ENCODE peak calls at places on chromosomes 7 and 10, in nine cellular contexts. One of them, this sample, is unnamed.

GRCh38 chr7:43110790-43111362 is 1.6 kb upstream of the HECW1 start:
- DNase-seq in HCT116: no peak
- DNase-seq in IMR-90: no peak
- DNase-seq in SJSA1: no peak
- DNase-seq in PC-3: no peak
- DNase-seq in astrocyte: no peak
- DNase-seq in RWPE2: no peak
- DNase-seq in H9: no peak
- DNase-seq in heart right ventricle: no peak
- DNase-seq in this sample: no peak

GRCh38 chr10:35448687-35449662 is 112.7 kb downstream of the CCNY start:
- DNase-seq in HCT116: no peak
- DNase-seq in IMR-90: no peak
- DNase-seq in SJSA1: no peak
- DNase-seq in PC-3: no peak
- DNase-seq in astrocyte: no peak
- DNase-seq in RWPE2: no peak
- DNase-seq in H9: no peak
- DNase-seq in heart right ventricle: peak; percentile 49
- DNase-seq in this sample: no peak

GRCh38 chr7:82226191-82226590 is 217.4 kb downstream of the CACNA2D1 start:
- DNase-seq in HCT116: no peak
- DNase-seq in IMR-90: no peak
- DNase-seq in SJSA1: no peak
- DNase-seq in PC-3: no peak
- DNase-seq in astrocyte: no peak
- DNase-seq in RWPE2: no peak
- DNase-seq in H9: no peak
- DNase-seq in heart right ventricle: no peak
- DNase-seq in this sample: no peak

GRCh38 chr10:43308986-43309385 is 42.1 kb upstream of the RASGEF1A start:
- DNase-seq in HCT116: no peak
- DNase-seq in IMR-90: no peak
- DNase-seq in SJSA1: no peak
- DNase-seq in PC-3: no peak
- DNase-seq in astrocyte: no peak
- DNase-seq in RWPE2: no peak
- DNase-seq in H9: no peak
- DNase-seq in heart right ventricle: no peak
- DNase-seq in this sample: no peak

GRCh38 chr10:20634841-20635240 is 262.3 kb downstream of the NEBL start:
- DNase-seq in HCT116: no peak
- DNase-seq in IMR-90: no peak
- DNase-seq in SJSA1: no peak
- DNase-seq in PC-3: no peak
- DNase-seq in astrocyte: no peak
- DNase-seq in RWPE2: no peak
- DNase-seq in H9: no peak
- DNase-seq in heart right ventricle: no peak
- DNase-seq in this sample: no peak

GRCh38 chr10:103839867-103840746 is 15.3 kb downstream of the SH3PXD2A start:
- DNase-seq in HCT116: no peak
- DNase-seq in IMR-90: no peak
- DNase-seq in SJSA1: no peak
- DNase-seq in PC-3: no peak
- DNase-seq in astrocyte: no peak
- DNase-seq in RWPE2: no peak
- DNase-seq in H9: peak; percentile 66
- DNase-seq in heart right ventricle: peak; percentile 69
- DNase-seq in this sample: no peak

GRCh38 chr7:69228212-69228811 is 370.0 kb upstream of the AUTS2 start:
- DNase-seq in HCT116: no peak
- DNase-seq in IMR-90: no peak
- DNase-seq in SJSA1: no peak
- DNase-seq in PC-3: no peak
- DNase-seq in astrocyte: no peak
- DNase-seq in RWPE2: no peak
- DNase-seq in H9: no peak
- DNase-seq in heart right ventricle: no peak
- DNase-seq in this sample: no peak

GRCh38 chr7:154795014-154795413 is 207.9 kb downstream of the PAXIP1 start:
- DNase-seq in HCT116: no peak
- DNase-seq in IMR-90: no peak
- DNase-seq in SJSA1: no peak
- DNase-seq in PC-3: no peak
- DNase-seq in astrocyte: no peak
- DNase-seq in RWPE2: no peak
- DNase-seq in H9: peak; percentile 66
- DNase-seq in heart right ventricle: no peak
- DNase-seq in this sample: no peak

GRCh38 chr10:6350609-6351008 is 147.9 kb downstream of the PFKFB3 start:
- DNase-seq in HCT116: no peak
- DNase-seq in IMR-90: no peak
- DNase-seq in SJSA1: no peak
- DNase-seq in PC-3: no peak
- DNase-seq in astrocyte: no peak
- DNase-seq in RWPE2: no peak
- DNase-seq in H9: no peak
- DNase-seq in heart right ventricle: no peak
- DNase-seq in this sample: no peak

GRCh38 chr10:6347391-6347951 is 144.7 kb downstream of the PFKFB3 start:
- DNase-seq in HCT116: no peak
- DNase-seq in IMR-90: peak; percentile 7
- DNase-seq in SJSA1: peak; percentile 46
- DNase-seq in PC-3: no peak
- DNase-seq in astrocyte: peak; percentile 31
- DNase-seq in RWPE2: no peak
- DNase-seq in H9: no peak
- DNase-seq in heart right ventricle: no peak
- DNase-seq in this sample: no peak

GRCh38 chr10:6346621-6347020 is 143.9 kb downstream of the PFKFB3 start:
- DNase-seq in HCT116: no peak
- DNase-seq in IMR-90: no peak
- DNase-seq in SJSA1: no peak
- DNase-seq in PC-3: no peak
- DNase-seq in astrocyte: no peak
- DNase-seq in RWPE2: no peak
- DNase-seq in H9: no peak
- DNase-seq in heart right ventricle: no peak
- DNase-seq in this sample: no peak

GRCh38 chr10:6349846-6350245 is 147.1 kb downstream of the PFKFB3 start:
- DNase-seq in HCT116: no peak
- DNase-seq in IMR-90: no peak
- DNase-seq in SJSA1: no peak
- DNase-seq in PC-3: no peak
- DNase-seq in astrocyte: no peak
- DNase-seq in RWPE2: no peak
- DNase-seq in H9: no peak
- DNase-seq in heart right ventricle: no peak
- DNase-seq in this sample: no peak

DNA sequence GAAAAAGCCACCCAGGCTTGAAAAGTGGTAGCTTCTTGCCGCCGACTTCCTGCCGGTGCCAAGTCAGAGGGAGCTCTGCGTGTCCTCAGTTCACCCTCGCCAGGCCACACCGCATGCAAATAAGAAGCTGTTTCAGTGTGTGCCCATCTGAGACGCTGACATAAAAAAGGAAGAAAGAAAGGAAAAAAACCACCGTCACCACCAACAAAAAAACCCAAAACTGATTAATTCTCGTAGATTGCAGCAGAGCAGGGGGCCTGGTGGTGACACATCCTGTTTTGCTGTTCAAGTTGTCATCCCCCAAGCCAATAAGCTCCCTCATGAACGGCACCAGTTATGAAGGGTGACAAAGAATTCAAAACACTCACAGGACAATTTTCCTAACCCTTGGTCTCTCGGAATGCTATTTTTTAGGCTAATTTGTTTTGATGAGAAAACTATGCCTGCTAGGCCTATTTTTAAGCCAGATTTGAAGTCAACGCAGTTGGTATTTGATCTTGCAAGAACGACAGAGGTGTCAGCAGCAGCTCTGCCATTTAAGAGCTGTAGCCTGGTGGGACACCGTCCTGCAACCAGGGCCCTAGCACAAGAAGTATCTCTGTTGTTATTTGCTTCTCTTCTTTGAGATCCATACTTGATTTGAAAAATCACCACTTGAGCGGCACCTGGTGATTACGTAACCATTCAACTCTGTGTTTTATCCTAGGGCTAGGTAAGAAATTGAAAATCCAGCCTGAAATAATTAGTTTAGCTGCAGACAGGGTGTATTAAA is 145.5 kb downstream of the PFKFB3 start:
- DNase-seq in HCT116: no peak
- DNase-seq in IMR-90: no peak
- DNase-seq in SJSA1: peak; percentile 56
- DNase-seq in PC-3: no peak
- DNase-seq in astrocyte: peak; percentile 59
- DNase-seq in RWPE2: no peak
- DNase-seq in H9: no peak
- DNase-seq in heart right ventricle: peak; percentile 23
- DNase-seq in this sample: no peak
- H3K27ac ChIP-seq in HCT116: no peak overlapping the region
- H3K27ac ChIP-seq in IMR-90: no peak overlapping the region
- H3K27ac ChIP-seq in SJSA1: peak overlapping the region; percentile 43
- H3K27ac ChIP-seq in PC-3: no peak overlapping the region
- H3K27ac ChIP-seq in astrocyte: peak overlapping the region; percentile 40
- H3K27ac ChIP-seq in RWPE2: no peak overlapping the region
- H3K27ac ChIP-seq in H9: no peak overlapping the region
- H3K27ac ChIP-seq in heart right ventricle: peak overlapping the region; percentile 2
- H3K27ac ChIP-seq in this sample: no peak overlapping the region

GRCh38 chr10:60448246-60448645 is 58.6 kb upstream of the ANK3 start:
- DNase-seq in HCT116: no peak
- DNase-seq in IMR-90: no peak
- DNase-seq in SJSA1: no peak
- DNase-seq in PC-3: peak; percentile 54
- DNase-seq in astrocyte: no peak
- DNase-seq in RWPE2: no peak
- DNase-seq in H9: no peak
- DNase-seq in heart right ventricle: no peak
- DNase-seq in this sample: no peak
- H3K27ac ChIP-seq in HCT116: no peak overlapping the region
- H3K27ac ChIP-seq in IMR-90: no peak overlapping the region
- H3K27ac ChIP-seq in SJSA1: no peak overlapping the region
- H3K27ac ChIP-seq in PC-3: peak overlapping the region; percentile 67
- H3K27ac ChIP-seq in astrocyte: no peak overlapping the region
- H3K27ac ChIP-seq in RWPE2: no peak overlapping the region
- H3K27ac ChIP-seq in H9: no peak overlapping the region
- H3K27ac ChIP-seq in heart right ventricle: no peak overlapping the region
- H3K27ac ChIP-seq in this sample: no peak overlapping the region

DNA sequence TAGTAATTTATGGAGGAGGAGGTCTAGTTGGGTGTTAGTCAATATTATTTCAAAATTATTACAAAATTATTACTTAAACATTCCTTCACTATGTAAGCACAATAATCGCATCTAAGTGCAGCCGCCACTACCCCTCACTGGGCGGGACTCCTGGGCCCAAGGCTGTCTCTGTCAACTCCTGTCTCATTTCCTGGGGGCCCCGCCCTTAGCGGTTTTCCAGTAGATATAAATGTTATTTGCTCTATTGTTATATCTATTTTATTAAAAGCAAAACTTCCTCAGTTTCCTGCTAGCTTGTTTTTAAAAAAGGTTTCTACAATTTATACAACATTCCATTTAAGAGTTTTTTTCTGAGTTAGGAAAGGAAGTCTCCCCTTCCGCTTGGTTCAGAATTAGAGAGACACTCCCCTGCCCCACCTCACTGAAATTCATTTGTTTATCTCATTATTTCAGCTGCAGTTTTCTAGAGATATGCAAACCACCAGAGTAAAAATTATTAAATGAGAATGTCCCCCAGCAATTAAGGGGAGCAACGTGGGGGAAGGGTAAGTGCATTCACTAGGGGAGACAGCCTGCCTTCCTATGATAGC is 82.7 kb downstream of the RAMP3 start:
- DNase-seq in HCT116: no peak
- DNase-seq in IMR-90: no peak
- DNase-seq in SJSA1: no peak
- DNase-seq in PC-3: peak; percentile 46
- DNase-seq in astrocyte: no peak
- DNase-seq in RWPE2: no peak
- DNase-seq in H9: no peak
- DNase-seq in heart right ventricle: peak; percentile 69
- DNase-seq in this sample: peak; percentile 41
- H3K27ac ChIP-seq in HCT116: no peak overlapping the region
- H3K27ac ChIP-seq in IMR-90: no peak overlapping the region
- H3K27ac ChIP-seq in SJSA1: no peak overlapping the region
- H3K27ac ChIP-seq in PC-3: peak overlapping the region; percentile 14
- H3K27ac ChIP-seq in astrocyte: no peak overlapping the region
- H3K27ac ChIP-seq in RWPE2: peak overlapping the region; percentile 76
- H3K27ac ChIP-seq in H9: no peak overlapping the region
- H3K27ac ChIP-seq in heart right ventricle: peak overlapping the region; percentile 40
- H3K27ac ChIP-seq in this sample: no peak overlapping the region

GRCh38 chr10:49010295-49010694 is 70.7 kb upstream of the LRRC18 start:
- DNase-seq in HCT116: no peak
- DNase-seq in IMR-90: no peak
- DNase-seq in SJSA1: no peak
- DNase-seq in PC-3: no peak
- DNase-seq in astrocyte: no peak
- DNase-seq in RWPE2: no peak
- DNase-seq in H9: no peak
- DNase-seq in heart right ventricle: no peak
- DNase-seq in this sample: no peak

GRCh38 chr10:49008056-49008455 is 68.4 kb upstream of the LRRC18 start:
- DNase-seq in HCT116: no peak
- DNase-seq in IMR-90: no peak
- DNase-seq in SJSA1: no peak
- DNase-seq in PC-3: no peak
- DNase-seq in astrocyte: no peak
- DNase-seq in RWPE2: no peak
- DNase-seq in H9: no peak
- DNase-seq in heart right ventricle: peak; percentile 52
- DNase-seq in this sample: no peak

GRCh38 chr10:49009231-49009979 is 69.8 kb upstream of the LRRC18 start:
- DNase-seq in HCT116: no peak
- DNase-seq in IMR-90: no peak
- DNase-seq in SJSA1: no peak
- DNase-seq in PC-3: no peak
- DNase-seq in astrocyte: no peak
- DNase-seq in RWPE2: no peak
- DNase-seq in H9: no peak
- DNase-seq in heart right ventricle: no peak
- DNase-seq in this sample: no peak

GRCh38 chr10:49007128-49007527 is 67.5 kb upstream of the LRRC18 start:
- DNase-seq in HCT116: no peak
- DNase-seq in IMR-90: no peak
- DNase-seq in SJSA1: no peak
- DNase-seq in PC-3: no peak
- DNase-seq in astrocyte: no peak
- DNase-seq in RWPE2: no peak
- DNase-seq in H9: no peak
- DNase-seq in heart right ventricle: no peak
- DNase-seq in this sample: no peak

DNA sequence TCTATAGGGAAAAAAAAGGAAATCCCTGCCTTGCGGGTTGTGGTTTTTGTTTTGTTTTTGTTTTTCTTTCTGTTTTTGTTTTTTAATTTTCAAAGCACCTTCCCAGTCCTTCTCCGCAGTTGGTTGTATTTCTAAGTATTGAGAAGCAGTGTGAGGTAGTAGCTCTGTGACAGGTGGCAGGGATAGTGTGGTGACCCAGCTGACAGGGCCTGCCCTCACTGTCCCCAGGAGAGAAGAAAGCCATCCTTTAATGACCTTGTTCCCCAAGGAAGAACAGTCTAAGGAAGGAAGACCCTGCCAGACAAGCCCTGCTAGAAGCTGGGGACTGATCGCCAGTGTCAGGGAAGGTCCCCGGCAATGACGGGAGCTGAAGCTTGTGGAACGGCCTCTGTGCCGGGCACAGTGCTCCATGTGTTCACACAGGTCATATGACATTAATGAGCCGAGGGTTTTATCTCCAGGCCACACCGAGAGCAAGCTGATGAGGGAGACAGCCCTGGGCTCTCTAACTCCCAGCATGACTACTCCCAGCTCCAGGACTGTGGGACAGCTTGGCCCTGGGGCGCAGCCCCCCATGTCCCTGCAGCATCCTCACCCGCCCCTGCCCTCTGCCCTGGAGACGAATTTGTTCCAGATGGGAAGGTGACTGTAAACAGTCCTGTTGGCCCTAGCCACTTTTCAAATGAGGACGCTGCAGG is 69.0 kb upstream of the LRRC18 start:
- DNase-seq in HCT116: no peak
- DNase-seq in IMR-90: no peak
- DNase-seq in SJSA1: no peak
- DNase-seq in PC-3: no peak
- DNase-seq in astrocyte: no peak
- DNase-seq in RWPE2: no peak
- DNase-seq in H9: no peak
- DNase-seq in heart right ventricle: no peak
- DNase-seq in this sample: no peak
- H3K27ac ChIP-seq in HCT116: no peak overlapping the region
- H3K27ac ChIP-seq in IMR-90: no peak overlapping the region
- H3K27ac ChIP-seq in SJSA1: no peak overlapping the region
- H3K27ac ChIP-seq in PC-3: no peak overlapping the region
- H3K27ac ChIP-seq in astrocyte: no peak overlapping the region
- H3K27ac ChIP-seq in RWPE2: no peak overlapping the region
- H3K27ac ChIP-seq in H9: no peak overlapping the region
- H3K27ac ChIP-seq in heart right ventricle: peak overlapping the region; percentile 88
- H3K27ac ChIP-seq in this sample: no peak overlapping the region

This sample was measured in uterus.